ENCODE peak calls at places on chromosomes 2 and 18, in nine cellular contexts. One of them, this sample, is unnamed. For H3K4me1 and H3K27me3, the result is how much of the 10 kb centered on the place peaks cover.

GRCh38 chr18:8139127-8139591 is 470.1 kb upstream of the RAB12 start:
- DNase-seq in HepG2: no peak
- DNase-seq in cardiac muscle cell: peak
- DNase-seq in HCT116: no peak
- DNase-seq in uterus: peak
- DNase-seq in naive thymus-derived CD4-positive, alpha-beta T cell: no peak
- DNase-seq in GM23248: no peak
- DNase-seq in upper lobe of right lung: no peak
- DNase-seq in breast epithelium: no peak
- DNase-seq in this sample: no peak

GRCh38 chr18:36593641-36594040 is 235.2 kb downstream of the TPGS2 start:
- DNase-seq in HCT116: no peak
- DNase-seq in GM23248: no peak
- DNase-seq in cardiac muscle cell: no peak
- DNase-seq in naive thymus-derived CD4-positive, alpha-beta T cell: no peak
- DNase-seq in HepG2: no peak
- DNase-seq in breast epithelium: no peak
- DNase-seq in upper lobe of right lung: no peak
- DNase-seq in uterus: no peak
- DNase-seq in this sample: no peak

GRCh38 chr2:200301953-200302628 is 4.4 kb upstream of the SPATS2L start:
- DNase-seq in HCT116: no peak
- DNase-seq in naive thymus-derived CD4-positive, alpha-beta T cell: no peak
- DNase-seq in upper lobe of right lung: no peak
- DNase-seq in GM23248: peak
- DNase-seq in cardiac muscle cell: no peak
- DNase-seq in uterus: no peak
- DNase-seq in HepG2: no peak
- DNase-seq in breast epithelium: no peak
- DNase-seq in this sample: no peak

GRCh38 chr18:55419132-55419938 is 168.7 kb downstream of the TCF4 start:
- DNase-seq in uterus: no peak
- DNase-seq in GM23248: peak
- DNase-seq in HCT116: no peak
- DNase-seq in cardiac muscle cell: no peak
- DNase-seq in upper lobe of right lung: no peak
- DNase-seq in HepG2: no peak
- DNase-seq in naive thymus-derived CD4-positive, alpha-beta T cell: no peak
- DNase-seq in breast epithelium: no peak
- DNase-seq in this sample: peak

GRCh38 chr2:219430633-219431615 is 3.7 kb upstream of the SPEG start:
- DNase-seq in uterus: no peak
- DNase-seq in naive thymus-derived CD4-positive, alpha-beta T cell: no peak
- DNase-seq in HCT116: no peak
- DNase-seq in upper lobe of right lung: peak
- DNase-seq in breast epithelium: no peak
- DNase-seq in cardiac muscle cell: peak
- DNase-seq in GM23248: peak
- DNase-seq in HepG2: peak
- DNase-seq in this sample: no peak

GRCh38 chr2:218644721-218645120 is 14.7 kb downstream of the ZNF142 start:
- DNase-seq in HepG2: no peak
- DNase-seq in HCT116: no peak
- DNase-seq in upper lobe of right lung: no peak
- DNase-seq in uterus: no peak
- DNase-seq in naive thymus-derived CD4-positive, alpha-beta T cell: no peak
- DNase-seq in cardiac muscle cell: no peak
- DNase-seq in breast epithelium: no peak
- DNase-seq in GM23248: no peak
- DNase-seq in this sample: no peak

GRCh38 chr2:200784215-200784614 is 27.5 kb upstream of the BZW1 start:
- DNase-seq in cardiac muscle cell: no peak
- DNase-seq in breast epithelium: no peak
- DNase-seq in GM23248: no peak
- DNase-seq in HCT116: no peak
- DNase-seq in upper lobe of right lung: no peak
- DNase-seq in HepG2: no peak
- DNase-seq in naive thymus-derived CD4-positive, alpha-beta T cell: no peak
- DNase-seq in uterus: no peak
- DNase-seq in this sample: no peak

GRCh38 chr2:105803337-105803736 is 58.6 kb downstream of the NCK2 start:
- DNase-seq in naive thymus-derived CD4-positive, alpha-beta T cell: no peak
- DNase-seq in cardiac muscle cell: no peak
- DNase-seq in breast epithelium: no peak
- DNase-seq in HCT116: no peak
- DNase-seq in upper lobe of right lung: no peak
- DNase-seq in GM23248: no peak
- DNase-seq in uterus: no peak
- DNase-seq in HepG2: no peak
- DNase-seq in this sample: no peak

GRCh38 chr2:95334916-95335641 is 37.9 kb downstream of the KCNIP3 start:
- DNase-seq in HepG2: no peak
- DNase-seq in upper lobe of right lung: no peak
- DNase-seq in breast epithelium: no peak
- DNase-seq in GM23248: peak
- DNase-seq in naive thymus-derived CD4-positive, alpha-beta T cell: no peak
- DNase-seq in uterus: no peak
- DNase-seq in HCT116: no peak
- DNase-seq in cardiac muscle cell: no peak
- DNase-seq in this sample: no peak

GRCh38 chr2:62596061-62596658 is 90.2 kb upstream of the TMEM17 start:
- DNase-seq in cardiac muscle cell: no peak
- DNase-seq in upper lobe of right lung: no peak
- DNase-seq in HCT116: no peak
- DNase-seq in naive thymus-derived CD4-positive, alpha-beta T cell: no peak
- DNase-seq in uterus: no peak
- DNase-seq in GM23248: peak
- DNase-seq in breast epithelium: no peak
- DNase-seq in HepG2: no peak
- DNase-seq in this sample: peak

GRCh38 chr2:73297151-73297559 is 3.8 kb upstream of the EGR4 start:
- DNase-seq in breast epithelium: no peak
- DNase-seq in HCT116: no peak
- DNase-seq in upper lobe of right lung: no peak
- DNase-seq in GM23248: peak
- DNase-seq in cardiac muscle cell: peak
- DNase-seq in HepG2: no peak
- DNase-seq in naive thymus-derived CD4-positive, alpha-beta T cell: no peak
- DNase-seq in uterus: no peak
- DNase-seq in this sample: no peak

GRCh38 chr18:11137400-11137799 is 12.0 kb downstream of the PIEZO2 start:
- DNase-seq in breast epithelium: no peak
- DNase-seq in upper lobe of right lung: no peak
- DNase-seq in HepG2: no peak
- DNase-seq in HCT116: no peak
- DNase-seq in GM23248: no peak
- DNase-seq in naive thymus-derived CD4-positive, alpha-beta T cell: no peak
- DNase-seq in uterus: no peak
- DNase-seq in cardiac muscle cell: no peak
- DNase-seq in this sample: no peak

GRCh38 chr18:39389800-39390379 is 1824.3 kb upstream of the CELF4 start:
- DNase-seq in breast epithelium: no peak
- DNase-seq in HepG2: peak
- DNase-seq in HCT116: no peak
- DNase-seq in cardiac muscle cell: peak
- DNase-seq in naive thymus-derived CD4-positive, alpha-beta T cell: no peak
- DNase-seq in GM23248: no peak
- DNase-seq in uterus: no peak
- DNase-seq in upper lobe of right lung: no peak
- DNase-seq in this sample: peak

GRCh38 chr18:58991127-58991798 is 126.6 kb downstream of the ZNF532 start:
- DNase-seq in uterus: no peak
- DNase-seq in breast epithelium: no peak
- DNase-seq in GM23248: no peak
- DNase-seq in upper lobe of right lung: no peak
- DNase-seq in HCT116: no peak
- DNase-seq in cardiac muscle cell: peak
- DNase-seq in HepG2: no peak
- DNase-seq in naive thymus-derived CD4-positive, alpha-beta T cell: no peak
- DNase-seq in this sample: no peak

DNA sequence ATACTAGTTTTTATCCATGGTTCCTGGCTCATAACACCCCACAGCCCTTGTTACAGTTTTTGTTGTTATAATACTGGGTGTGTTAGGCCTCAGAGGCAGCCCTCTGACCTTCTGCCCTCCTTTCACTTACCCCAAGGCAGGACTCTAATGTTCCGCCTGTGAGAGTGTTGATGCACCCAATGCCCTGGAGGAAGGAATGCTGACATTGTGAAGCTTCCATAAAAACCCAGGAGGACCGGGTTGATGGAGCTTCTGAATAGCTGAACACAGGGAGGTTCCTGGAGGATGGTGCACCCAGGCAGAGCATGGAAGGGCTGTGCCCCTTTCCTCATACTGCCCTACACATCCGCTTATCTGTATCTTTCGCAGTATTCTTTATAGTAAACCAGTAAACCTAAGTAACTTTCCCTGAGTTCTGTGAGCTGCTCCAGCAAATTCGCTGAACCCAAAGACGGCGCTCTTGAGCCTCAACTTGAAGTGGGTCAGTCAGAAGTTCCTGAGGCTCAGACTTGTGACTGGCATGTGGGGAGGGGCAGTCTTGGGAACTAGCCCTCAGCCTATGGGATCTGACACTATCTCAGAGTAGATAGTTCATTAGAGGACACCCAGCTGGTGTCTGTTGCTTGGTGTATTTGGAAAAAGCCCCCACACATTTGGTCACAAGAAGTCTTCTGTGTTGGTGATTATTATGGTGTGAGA is 10.4 kb downstream of the STON1 start:
- DNase-seq in naive thymus-derived CD4-positive, alpha-beta T cell: no peak
- DNase-seq in upper lobe of right lung: no peak
- DNase-seq in breast epithelium: no peak
- DNase-seq in GM23248: no peak
- DNase-seq in uterus: no peak
- DNase-seq in HepG2: no peak
- DNase-seq in cardiac muscle cell: no peak
- DNase-seq in HCT116: no peak
- DNase-seq in this sample: no peak
- H3K4me1 ChIP-seq in naive thymus-derived CD4-positive, alpha-beta T cell: under half
- H3K4me1 ChIP-seq in upper lobe of right lung: under half
- H3K4me1 ChIP-seq in breast epithelium: under half
- H3K4me1 ChIP-seq in GM23248: under half
- H3K4me1 ChIP-seq in uterus: under half
- H3K4me1 ChIP-seq in HepG2: under half
- H3K4me1 ChIP-seq in cardiac muscle cell: under half
- H3K4me1 ChIP-seq in HCT116: under half
- H3K4me1 ChIP-seq in this sample: under half

GRCh38 chr2:88429929-88430328 is 22.6 kb downstream of the FOXI3 start:
- DNase-seq in HCT116: no peak
- DNase-seq in cardiac muscle cell: no peak
- DNase-seq in upper lobe of right lung: no peak
- DNase-seq in breast epithelium: no peak
- DNase-seq in GM23248: no peak
- DNase-seq in uterus: no peak
- DNase-seq in HepG2: no peak
- DNase-seq in naive thymus-derived CD4-positive, alpha-beta T cell: no peak
- DNase-seq in this sample: no peak
- H3K27me3 ChIP-seq in HCT116: under half
- H3K27me3 ChIP-seq in cardiac muscle cell: under half
- H3K27me3 ChIP-seq in upper lobe of right lung: under half
- H3K27me3 ChIP-seq in breast epithelium: under half
- H3K27me3 ChIP-seq in GM23248: under half
- H3K27me3 ChIP-seq in uterus: under half
- H3K27me3 ChIP-seq in HepG2: under half
- H3K27me3 ChIP-seq in naive thymus-derived CD4-positive, alpha-beta T cell: under half
- H3K27me3 ChIP-seq in this sample: under half

DNA sequence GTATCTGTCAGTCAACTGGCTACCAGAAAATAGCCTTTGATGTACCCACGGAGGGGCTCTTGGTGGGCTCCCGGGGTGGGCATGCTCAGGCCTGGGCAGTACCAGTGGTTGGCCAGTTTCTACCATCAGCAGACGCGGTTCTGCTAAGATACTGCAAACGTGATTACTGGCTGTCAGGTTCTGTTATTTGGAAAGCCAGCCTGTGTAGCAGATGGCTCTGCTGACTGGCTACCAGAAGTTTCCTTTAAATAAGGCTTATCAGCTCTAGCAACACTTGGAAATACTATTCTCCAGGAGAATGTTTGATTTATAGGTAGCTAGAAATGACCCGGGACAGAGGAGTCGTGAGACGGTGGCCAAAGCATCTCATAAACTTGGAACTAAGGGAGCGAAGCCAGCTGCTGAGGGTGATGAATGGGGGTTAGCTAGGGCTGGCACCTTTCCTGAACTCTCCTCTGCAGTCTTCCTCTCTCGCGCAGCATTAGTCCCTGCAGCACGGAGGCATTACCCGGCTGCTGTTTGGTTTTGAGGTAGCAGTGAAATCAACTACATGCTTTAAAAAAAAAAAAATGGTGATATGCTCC is 171.9 kb downstream of the AGAP1 start:
- DNase-seq in uterus: peak
- DNase-seq in upper lobe of right lung: no peak
- DNase-seq in HepG2: no peak
- DNase-seq in cardiac muscle cell: peak
- DNase-seq in HCT116: no peak
- DNase-seq in breast epithelium: no peak
- DNase-seq in naive thymus-derived CD4-positive, alpha-beta T cell: no peak
- DNase-seq in GM23248: peak
- DNase-seq in this sample: no peak
- H3K4me3 ChIP-seq in uterus: peak
- H3K4me3 ChIP-seq in upper lobe of right lung: peak
- H3K4me3 ChIP-seq in HepG2: no peak
- H3K4me3 ChIP-seq in cardiac muscle cell: peak
- H3K4me3 ChIP-seq in HCT116: peak
- H3K4me3 ChIP-seq in breast epithelium: peak
- H3K4me3 ChIP-seq in naive thymus-derived CD4-positive, alpha-beta T cell: no peak
- H3K4me3 ChIP-seq in GM23248: peak
- H3K4me3 ChIP-seq in this sample: peak

GRCh38 chr2:237675326-237675725 is 47.9 kb downstream of the LRRFIP1 start:
- DNase-seq in GM23248: no peak
- DNase-seq in naive thymus-derived CD4-positive, alpha-beta T cell: no peak
- DNase-seq in upper lobe of right lung: no peak
- DNase-seq in uterus: no peak
- DNase-seq in HCT116: no peak
- DNase-seq in breast epithelium: no peak
- DNase-seq in cardiac muscle cell: no peak
- DNase-seq in HepG2: no peak
- DNase-seq in this sample: no peak

GRCh38 chr2:237680702-237681478 is 53.5 kb downstream of the LRRFIP1 start:
- DNase-seq in HCT116: no peak
- DNase-seq in naive thymus-derived CD4-positive, alpha-beta T cell: no peak
- DNase-seq in GM23248: no peak
- DNase-seq in uterus: no peak
- DNase-seq in HepG2: peak
- DNase-seq in breast epithelium: no peak
- DNase-seq in cardiac muscle cell: no peak
- DNase-seq in upper lobe of right lung: peak
- DNase-seq in this sample: no peak

GRCh38 chr2:237682151-237682550 is 54.8 kb downstream of the LRRFIP1 start:
- DNase-seq in breast epithelium: no peak
- DNase-seq in upper lobe of right lung: no peak
- DNase-seq in HepG2: no peak
- DNase-seq in naive thymus-derived CD4-positive, alpha-beta T cell: no peak
- DNase-seq in HCT116: no peak
- DNase-seq in cardiac muscle cell: no peak
- DNase-seq in uterus: no peak
- DNase-seq in GM23248: no peak
- DNase-seq in this sample: no peak

GRCh38 chr2:237674731-237675276 is 47.4 kb downstream of the LRRFIP1 start:
- DNase-seq in naive thymus-derived CD4-positive, alpha-beta T cell: peak
- DNase-seq in GM23248: peak
- DNase-seq in HCT116: no peak
- DNase-seq in HepG2: peak
- DNase-seq in breast epithelium: peak
- DNase-seq in upper lobe of right lung: peak
- DNase-seq in cardiac muscle cell: peak
- DNase-seq in uterus: peak
- DNase-seq in this sample: no peak

GRCh38 chr2:237677951-237678481 is 50.6 kb downstream of the LRRFIP1 start:
- DNase-seq in upper lobe of right lung: peak
- DNase-seq in cardiac muscle cell: peak
- DNase-seq in uterus: no peak
- DNase-seq in HCT116: no peak
- DNase-seq in naive thymus-derived CD4-positive, alpha-beta T cell: no peak
- DNase-seq in HepG2: peak
- DNase-seq in breast epithelium: no peak
- DNase-seq in GM23248: peak
- DNase-seq in this sample: no peak
- H3K4me1 ChIP-seq in upper lobe of right lung: half or more
- H3K4me1 ChIP-seq in cardiac muscle cell: under half
- H3K4me1 ChIP-seq in uterus: under half
- H3K4me1 ChIP-seq in HCT116: under half
- H3K4me1 ChIP-seq in naive thymus-derived CD4-positive, alpha-beta T cell: under half
- H3K4me1 ChIP-seq in HepG2: half or more
- H3K4me1 ChIP-seq in breast epithelium: under half
- H3K4me1 ChIP-seq in GM23248: under half
- H3K4me1 ChIP-seq in this sample: under half

This sample was measured in HAP-1.